ENCODE peak calls at places on chromosomes 2 and 18, in four cellular contexts. I is stomach, D is GM20000, U is suprapubic skin. E is an unnamed sample.
A peak's percentile ranks its signal among the peaks of the same experiment; 100 is the strongest.

GRCh38 chr2:208501217-208501616 is 94.6 kb downstream of the PTH2R start:
- DNase-seq in I (no peak), D (no peak), U (no peak), E (no peak)

GRCh38 chr2:8435608-8436007 is 246.2 kb upstream of the ID2 start:
- DNase-seq in I (no peak), D (no peak), U (no peak), E (peak; percentile 11)

GRCh38 chr18:37491526-37491925 is 74.1 kb downstream of the CELF4 start:
- DNase-seq in I (no peak), D (no peak), U (no peak), E (no peak)

GRCh38 chr2:161335626-161336025 is 27.4 kb downstream of the PSMD14 start:
- DNase-seq in I (no peak), D (no peak), U (no peak), E (no peak)

GRCh38 chr2:130963058-130963848 is 126.5 kb downstream of the ARHGEF4 start:
- DNase-seq in I (no peak), D (peak; percentile 36), U (no peak), E (no peak)

GRCh38 chr2:237150831-237151230 is 65.1 kb downstream of the COPS8 start:
- DNase-seq in I (no peak), D (no peak), U (no peak), E (no peak)

GRCh38 chr2:23620841-23621341 is 235.9 kb downstream of the KLHL29 start:
- DNase-seq in I (no peak), D (no peak), U (no peak), E (no peak)

GRCh38 chr2:11160731-11161455 is 5.6 kb downstream of the SLC66A3 start:
- DNase-seq in I (no peak), D (peak; percentile 73), U (peak; percentile 56), E (no peak)

GRCh38 chr2:197576631-197577030 is 60.8 kb downstream of the MOB4 start:
- DNase-seq in I (no peak), D (no peak), U (no peak), E (no peak)

GRCh38 chr2:232447638-232448472 is 8.1 kb upstream of the ALPI start:
- DNase-seq in I (no peak), D (no peak), U (peak; percentile 70), E (no peak)

GRCh38 chr2:183091318-183091953 is 12.9 kb downstream of the DUSP19 start:
- DNase-seq in I (no peak), D (no peak), U (no peak), E (no peak)

GRCh38 chr18:37805773-37806380 is 240.3 kb upstream of the CELF4 start:
- DNase-seq in I (no peak), D (no peak), U (no peak), E (no peak)

GRCh38 chr18:286515-287310 is 18.9 kb upstream of the THOC1 start:
- DNase-seq in I (no peak), D (no peak), U (no peak), E (no peak)

GRCh38 chr2:98757904-98758421 is 27.0 kb upstream of the MGAT4A start:
- DNase-seq in I (peak; percentile 70), D (peak; percentile 67), U (no peak), E (no peak)

DNA sequence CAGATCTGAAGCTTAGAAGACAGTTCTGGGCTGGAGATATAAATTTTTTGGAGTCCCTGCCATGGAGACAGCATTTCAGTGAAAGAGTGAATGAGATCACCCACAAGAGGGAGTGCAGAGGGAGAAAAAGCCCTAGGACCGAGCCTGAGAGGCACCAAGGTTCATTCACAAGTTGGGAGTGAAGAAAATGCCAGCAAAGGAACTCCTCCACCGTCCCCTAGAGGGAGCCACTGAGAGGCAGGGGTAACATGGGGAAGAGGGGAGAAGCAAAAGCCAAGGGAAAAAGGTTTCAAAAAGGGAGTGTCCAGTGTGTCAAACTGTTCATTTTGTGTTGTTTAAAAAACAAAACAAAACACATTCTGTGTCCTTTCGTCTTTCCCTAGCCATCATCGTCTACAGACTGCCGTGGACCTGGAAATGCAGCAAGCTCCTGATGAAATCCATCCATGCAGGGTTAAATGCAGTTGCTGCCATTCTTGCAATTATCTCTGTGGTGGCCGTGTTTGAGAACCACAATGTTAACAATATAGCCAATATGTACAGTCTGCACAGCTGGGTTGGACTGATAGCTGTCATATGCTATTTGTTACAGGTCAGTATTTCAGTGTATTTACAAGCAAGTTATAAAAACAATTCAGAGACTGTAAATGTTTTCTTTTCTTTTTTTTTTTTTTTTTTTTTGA is 19.1 kb downstream of the CYBRD1 start:
- DNase-seq in I (no peak), D (no peak), U (no peak), E (no peak)
- TF ChIP-seq CTCF in I (no peak), D (peak; percentile 26), U (no peak), E (no peak)

GRCh38 chr2:200578778-200579177 is 7.0 kb upstream of the AOX1 start:
- DNase-seq in I (no peak), D (no peak), U (no peak), E (no peak)
- TF ChIP-seq CTCF in I (no peak), D (no peak), U (no peak), E (no peak)

GRCh38 chr2:70006447-70006784 is 45.0 kb upstream of the ASPRV1 start:
- DNase-seq in I (no peak), D (no peak), U (peak; percentile 45), E (no peak)

GRCh38 chr2:70007151-70007550 is 45.7 kb upstream of the ASPRV1 start:
- DNase-seq in I (no peak), D (no peak), U (peak; percentile 15), E (no peak)

GRCh38 chr2:70008290-70008689 is 46.9 kb upstream of the ASPRV1 start:
- DNase-seq in I (no peak), D (no peak), U (peak; percentile 15), E (no peak)

GRCh38 chr2:70003093-70003830 is 41.8 kb upstream of the ASPRV1 start:
- DNase-seq in I (no peak), D (no peak), U (peak; percentile 37), E (no peak)

DNA sequence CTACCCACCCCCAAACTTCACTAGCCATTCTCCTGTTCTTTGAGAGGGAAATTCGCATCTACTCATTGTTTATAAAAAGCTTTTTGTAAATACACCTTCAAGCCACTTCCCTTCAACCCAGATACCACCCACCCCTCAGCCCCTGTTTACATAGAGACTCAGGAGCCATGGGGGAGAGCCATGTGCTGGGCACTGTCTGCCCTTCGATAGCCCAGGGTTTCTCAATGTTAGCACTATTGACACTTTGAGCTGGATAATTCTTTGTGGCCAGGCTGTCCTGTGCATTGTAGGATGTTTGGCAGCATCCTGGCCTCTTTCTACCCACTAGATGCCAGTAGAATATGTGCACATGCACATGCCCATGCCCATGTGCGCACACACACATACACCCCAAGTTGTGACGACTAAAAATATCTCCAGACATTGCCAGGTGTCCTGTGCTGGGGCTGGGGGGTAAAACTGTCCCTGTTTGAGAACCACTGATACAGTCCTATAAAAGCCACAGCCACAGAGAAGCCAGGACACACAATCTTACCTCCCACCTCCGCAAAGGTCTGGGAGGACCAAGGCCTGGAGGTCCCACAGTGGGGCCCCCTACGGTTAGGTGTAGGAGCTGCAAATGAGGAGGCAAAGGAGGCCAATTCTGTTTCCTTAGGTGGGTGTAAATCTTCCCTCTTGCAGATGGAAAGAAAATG is 44.5 kb upstream of the ASPRV1 start:
- DNase-seq in I (no peak), D (no peak), U (peak; percentile 23), E (no peak)
- TF ChIP-seq CTCF in I (no peak), D (no peak), U (no peak), E (no peak)

DNA sequence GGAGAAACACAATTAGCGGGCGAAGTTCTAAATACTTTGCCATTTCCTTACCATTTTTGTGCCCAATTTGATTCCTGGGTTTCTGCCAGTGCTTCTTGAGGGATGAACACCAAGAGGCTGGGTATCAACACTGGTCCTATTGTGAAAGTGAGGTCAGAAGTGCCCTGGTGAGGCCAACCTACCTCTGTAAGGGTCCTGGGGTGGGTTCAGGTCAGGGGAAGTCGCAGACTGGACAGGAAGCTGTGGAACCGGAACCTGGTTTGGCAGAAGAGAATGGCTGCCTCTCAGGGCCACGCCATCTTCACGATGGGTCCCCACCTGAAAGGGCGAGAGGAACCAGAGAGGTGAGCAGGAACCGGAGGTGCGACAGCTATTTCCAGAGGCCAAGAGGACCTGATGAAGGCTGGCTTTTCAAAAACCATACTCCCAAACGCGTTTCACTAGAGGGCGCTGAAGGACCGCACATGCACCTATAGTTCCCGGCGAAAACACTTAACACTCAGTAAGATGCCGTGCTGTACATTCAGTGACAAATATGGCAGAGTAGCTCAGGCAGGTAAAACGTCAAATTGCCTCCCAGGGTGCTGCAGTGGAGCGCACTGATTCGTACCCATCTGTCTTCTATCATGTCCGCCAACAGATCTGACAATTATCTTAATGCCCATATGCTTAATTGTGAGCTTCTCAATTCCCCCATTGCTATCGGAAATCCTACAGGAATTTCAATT is 275.3 kb upstream of the CCDC68 start:
- DNase-seq in I (peak; percentile 84), D (peak; percentile 50), U (peak; percentile 83), E (peak; percentile 80)
- TF ChIP-seq CTCF in I (peak; percentile 45), D (peak; percentile 60), U (peak; percentile 60), E (peak; percentile 77)

DNA sequence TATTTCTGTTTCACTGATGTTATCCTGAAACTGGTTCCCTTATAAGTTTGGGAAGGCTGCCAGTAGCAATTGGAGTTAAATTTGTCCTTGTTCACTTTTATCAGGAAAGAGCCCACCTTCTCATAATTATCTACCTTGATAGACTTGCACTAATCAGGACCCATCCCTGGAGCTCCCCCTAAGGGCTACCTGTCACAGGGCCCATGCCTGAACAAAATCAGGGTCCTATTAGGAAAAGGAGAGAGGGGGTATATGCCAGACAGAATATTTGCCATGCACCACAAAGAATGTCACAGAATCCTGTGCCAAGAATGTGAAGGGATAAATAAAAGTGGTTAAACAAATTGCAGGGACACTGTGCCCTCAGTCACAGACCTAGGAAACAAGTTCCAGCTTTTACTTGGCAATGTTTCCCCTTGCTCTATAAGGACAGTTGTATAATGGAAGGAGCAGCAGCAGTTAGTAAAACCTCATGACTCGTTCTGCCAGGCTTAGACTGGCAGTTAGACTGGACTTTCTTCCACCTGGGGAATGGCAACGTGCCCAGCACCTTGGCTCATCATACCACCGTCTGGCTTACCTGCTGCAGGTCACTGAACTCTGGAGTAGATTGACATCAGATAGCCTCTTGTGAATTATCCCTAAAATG is 32.3 kb upstream of the VWC2L start:
- DNase-seq in I (no peak), D (no peak), U (no peak), E (no peak)
- TF ChIP-seq CTCF in I (no peak), D (no peak), U (no peak), E (no peak)

DNA sequence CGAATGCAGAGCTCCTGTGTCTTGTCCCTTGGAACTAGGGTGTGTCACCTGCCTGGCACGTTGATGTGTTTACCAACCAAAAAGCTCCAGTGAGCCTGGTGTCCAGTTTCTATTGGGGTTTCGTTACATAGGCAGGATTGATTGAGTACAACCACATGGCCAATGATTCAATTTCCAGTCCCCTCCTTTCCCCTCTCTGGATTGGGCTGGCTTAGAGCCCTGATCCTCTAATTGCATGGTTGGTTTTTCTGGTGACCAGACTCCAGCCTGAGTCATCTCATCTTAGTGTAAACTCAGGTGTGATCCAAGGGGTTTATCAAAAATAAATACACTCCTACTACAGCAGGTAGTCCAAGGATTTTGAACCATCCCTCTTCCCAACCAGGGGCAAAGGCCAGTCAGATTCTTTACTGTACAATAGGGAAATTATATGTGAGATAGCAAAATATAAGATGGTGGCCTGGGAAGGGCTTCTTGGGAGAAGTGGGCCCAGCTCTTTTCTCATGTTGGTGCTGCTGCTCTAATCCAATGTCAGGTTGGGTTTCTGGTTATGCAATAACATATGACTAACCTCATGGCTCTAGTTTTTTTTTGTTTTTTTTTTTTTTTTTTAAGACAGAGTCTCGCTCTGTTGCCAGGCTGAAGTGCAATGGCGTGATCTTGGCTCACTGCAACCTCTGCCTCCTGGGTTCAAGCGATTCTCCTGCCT is 64.7 kb upstream of the MGAT5 start:
- DNase-seq in I (peak; percentile 63), D (no peak), U (no peak), E (no peak)
- TF ChIP-seq CTCF in I (no peak), D (no peak), U (no peak), E (no peak)